ENCODE peak calls at places on chromosomes 6 and 20, in seven cellular contexts. One of them, this sample, is unnamed.

GRCh38 chr20:20267685-20268429 is 100.0 kb upstream of the INSM1 start:
- DNase-seq in HCT116: no peak
- DNase-seq in IMR-90: no peak
- DNase-seq in thyroid gland: no peak
- DNase-seq in stomach: no peak
- DNase-seq in A549: no peak
- DNase-seq in right lobe of liver: no peak
- DNase-seq in this sample: no peak

GRCh38 chr6:110590821-110591351 is 114.5 kb upstream of the SLC22A16 start:
- DNase-seq in stomach: no peak
- DNase-seq in IMR-90: peak; percentile 71
- DNase-seq in thyroid gland: no peak
- DNase-seq in HCT116: no peak
- DNase-seq in right lobe of liver: no peak
- DNase-seq in A549: no peak
- DNase-seq in this sample: no peak

GRCh38 chr6:34586327-34587040 is 30.4 kb upstream of the SPDEF start:
- DNase-seq in IMR-90: no peak
- DNase-seq in right lobe of liver: no peak
- DNase-seq in A549: no peak
- DNase-seq in stomach: no peak
- DNase-seq in thyroid gland: no peak
- DNase-seq in HCT116: no peak
- DNase-seq in this sample: peak; percentile 24

GRCh38 chr20:5191829-5192569 is 65.2 kb downstream of the CDS2 start:
- DNase-seq in right lobe of liver: no peak
- DNase-seq in stomach: peak; percentile 34
- DNase-seq in HCT116: peak; percentile 51
- DNase-seq in IMR-90: peak; percentile 83
- DNase-seq in A549: peak; percentile 81
- DNase-seq in thyroid gland: peak; percentile 36
- DNase-seq in this sample: peak; percentile 49

GRCh38 chr20:44396369-44396768 is 40.9 kb downstream of the HNF4A start:
- DNase-seq in IMR-90: no peak
- DNase-seq in A549: no peak
- DNase-seq in HCT116: no peak
- DNase-seq in thyroid gland: no peak
- DNase-seq in stomach: no peak
- DNase-seq in right lobe of liver: no peak
- DNase-seq in this sample: no peak

GRCh38 chr6:30735668-30736314 is 6.7 kb downstream of the FLOT1 start:
- DNase-seq in right lobe of liver: peak; percentile 8
- DNase-seq in A549: no peak
- DNase-seq in HCT116: no peak
- DNase-seq in thyroid gland: no peak
- DNase-seq in IMR-90: no peak
- DNase-seq in stomach: no peak
- DNase-seq in this sample: no peak

GRCh38 chr6:160400426-160400825 is 52.2 kb downstream of the SLC22A3 start:
- DNase-seq in right lobe of liver: no peak
- DNase-seq in IMR-90: no peak
- DNase-seq in thyroid gland: no peak
- DNase-seq in stomach: no peak
- DNase-seq in HCT116: no peak
- DNase-seq in A549: no peak
- DNase-seq in this sample: no peak

GRCh38 chr6:71294121-71294523 is 5.5 kb downstream of the OGFRL1 start:
- DNase-seq in thyroid gland: no peak
- DNase-seq in IMR-90: peak; percentile 92
- DNase-seq in stomach: no peak
- DNase-seq in HCT116: no peak
- DNase-seq in A549: no peak
- DNase-seq in right lobe of liver: no peak
- DNase-seq in this sample: no peak

GRCh38 chr6:124480021-124480430 is 482.2 kb upstream of the RNF217 start:
- DNase-seq in A549: no peak
- DNase-seq in thyroid gland: peak; percentile 31
- DNase-seq in stomach: no peak
- DNase-seq in IMR-90: no peak
- DNase-seq in right lobe of liver: no peak
- DNase-seq in HCT116: no peak
- DNase-seq in this sample: no peak

GRCh38 chr20:37228656-37229055 is 33.0 kb downstream of the GHRH start:
- DNase-seq in A549: no peak
- DNase-seq in thyroid gland: no peak
- DNase-seq in right lobe of liver: no peak
- DNase-seq in HCT116: no peak
- DNase-seq in stomach: no peak
- DNase-seq in IMR-90: no peak
- DNase-seq in this sample: no peak

GRCh38 chr6:3759656-3760245 is 8.2 kb upstream of the PXDC1 start:
- DNase-seq in right lobe of liver: no peak
- DNase-seq in A549: peak; percentile 45
- DNase-seq in HCT116: no peak
- DNase-seq in IMR-90: peak; percentile 95
- DNase-seq in stomach: no peak
- DNase-seq in thyroid gland: no peak
- DNase-seq in this sample: no peak

GRCh38 chr6:17506531-17506930 is 93.6 kb upstream of the FAM8A1 start:
- DNase-seq in A549: no peak
- DNase-seq in stomach: no peak
- DNase-seq in IMR-90: no peak
- DNase-seq in right lobe of liver: no peak
- DNase-seq in thyroid gland: no peak
- DNase-seq in HCT116: no peak
- DNase-seq in this sample: no peak

GRCh38 chr6:149190228-149190831 is 127.2 kb upstream of the TAB2 start:
- DNase-seq in stomach: peak; percentile 54
- DNase-seq in thyroid gland: peak; percentile 67
- DNase-seq in HCT116: no peak
- DNase-seq in A549: peak; percentile 17
- DNase-seq in IMR-90: peak; percentile 13
- DNase-seq in right lobe of liver: peak; percentile 62
- DNase-seq in this sample: no peak

GRCh38 chr6:32972353-32973143 is 4.2 kb downstream of the BRD2 start:
- DNase-seq in A549: no peak
- DNase-seq in right lobe of liver: peak; percentile 77
- DNase-seq in stomach: no peak
- DNase-seq in HCT116: no peak
- DNase-seq in IMR-90: no peak
- DNase-seq in thyroid gland: peak; percentile 22
- DNase-seq in this sample: no peak

GRCh38 chr20:63577317-63577894 is 3.4 kb upstream of the HELZ2 start:
- DNase-seq in thyroid gland: peak; percentile 90
- DNase-seq in IMR-90: no peak
- DNase-seq in A549: no peak
- DNase-seq in stomach: peak; percentile 89
- DNase-seq in HCT116: no peak
- DNase-seq in right lobe of liver: peak; percentile 83
- DNase-seq in this sample: no peak

GRCh38 chr6:104682722-104683643 is 176.7 kb downstream of the HACE1 start:
- DNase-seq in stomach: peak; percentile 40
- DNase-seq in right lobe of liver: peak; percentile 61
- DNase-seq in IMR-90: peak; percentile 59
- DNase-seq in HCT116: peak; percentile 53
- DNase-seq in thyroid gland: peak; percentile 76
- DNase-seq in A549: peak; percentile 66
- DNase-seq in this sample: no peak

GRCh38 chr20:23349338-23350006 is 1.1 kb upstream of the NXT1 start:
- DNase-seq in stomach: no peak
- DNase-seq in HCT116: no peak
- DNase-seq in A549: no peak
- DNase-seq in right lobe of liver: no peak
- DNase-seq in IMR-90: no peak
- DNase-seq in thyroid gland: peak; percentile 57
- DNase-seq in this sample: no peak
- TF ChIP-seq POLR2A in stomach: no peak
- TF ChIP-seq POLR2A in HCT116: no peak
- TF ChIP-seq POLR2A in A549: no peak
- TF ChIP-seq POLR2A in right lobe of liver: no peak
- TF ChIP-seq POLR2A in IMR-90: no peak
- TF ChIP-seq POLR2A in thyroid gland: no peak
- TF ChIP-seq POLR2A in this sample: no peak

GRCh38 chr6:169939554-169940164 is 188.2 kb downstream of the ERMARD start:
- DNase-seq in right lobe of liver: no peak
- DNase-seq in IMR-90: no peak
- DNase-seq in thyroid gland: no peak
- DNase-seq in HCT116: no peak
- DNase-seq in stomach: no peak
- DNase-seq in A549: no peak
- DNase-seq in this sample: no peak

GRCh38 chr6:169937389-169938261 is 186.2 kb downstream of the ERMARD start:
- DNase-seq in A549: no peak
- DNase-seq in stomach: no peak
- DNase-seq in IMR-90: no peak
- DNase-seq in HCT116: no peak
- DNase-seq in right lobe of liver: no peak
- DNase-seq in thyroid gland: no peak
- DNase-seq in this sample: no peak

GRCh38 chr6:169938262-169938701 is 186.9 kb downstream of the ERMARD start:
- DNase-seq in right lobe of liver: no peak
- DNase-seq in IMR-90: no peak
- DNase-seq in A549: no peak
- DNase-seq in thyroid gland: no peak
- DNase-seq in HCT116: no peak
- DNase-seq in stomach: no peak
- DNase-seq in this sample: no peak

GRCh38 chr6:169940554-169941290 is 189.3 kb downstream of the ERMARD start:
- DNase-seq in stomach: no peak
- DNase-seq in IMR-90: no peak
- DNase-seq in HCT116: no peak
- DNase-seq in A549: no peak
- DNase-seq in thyroid gland: no peak
- DNase-seq in right lobe of liver: no peak
- DNase-seq in this sample: peak; percentile 68

DNA sequence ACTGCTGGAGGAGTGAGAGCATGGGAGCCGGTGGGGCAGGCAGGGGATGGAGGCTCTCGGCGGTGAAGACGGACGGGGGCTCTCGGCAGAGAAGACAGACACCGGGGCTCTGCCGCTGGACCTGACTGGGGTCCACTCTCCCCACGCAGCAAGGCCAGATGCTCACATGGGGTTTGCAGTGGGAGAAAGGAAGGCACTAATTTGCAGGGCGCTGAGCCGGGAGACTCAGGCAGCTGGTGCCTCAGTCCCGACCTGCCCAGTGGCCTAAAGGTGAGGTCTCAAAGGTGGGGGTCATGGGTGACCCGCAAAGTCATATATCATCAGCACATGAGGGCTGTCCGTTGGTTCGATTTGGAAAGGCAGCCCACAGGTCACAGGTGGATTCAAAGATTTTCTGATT is 187.3 kb downstream of the ERMARD start:
- DNase-seq in stomach: no peak
- DNase-seq in right lobe of liver: no peak
- DNase-seq in thyroid gland: no peak
- DNase-seq in A549: no peak
- DNase-seq in HCT116: no peak
- DNase-seq in IMR-90: no peak
- DNase-seq in this sample: no peak
- H3K4me1 ChIP-seq in stomach: peaks cover 15% of the 10 kb centered on the region
- H3K4me1 ChIP-seq in right lobe of liver: no peaks in the 10 kb centered on the region
- H3K4me1 ChIP-seq in thyroid gland: no peaks in the 10 kb centered on the region
- H3K4me1 ChIP-seq in A549: no peaks in the 10 kb centered on the region
- H3K4me1 ChIP-seq in HCT116: peaks cover 6% of the 10 kb centered on the region
- H3K4me1 ChIP-seq in IMR-90: no peaks in the 10 kb centered on the region
- H3K4me1 ChIP-seq in this sample: peaks cover 15% of the 10 kb centered on the region

GRCh38 chr6:20688710-20689500 is 154.6 kb downstream of the CDKAL1 start:
- DNase-seq in A549: no peak
- DNase-seq in thyroid gland: no peak
- DNase-seq in right lobe of liver: no peak
- DNase-seq in stomach: no peak
- DNase-seq in HCT116: no peak
- DNase-seq in IMR-90: peak; percentile 71
- DNase-seq in this sample: no peak
- TF ChIP-seq POLR2A in A549: no peak
- TF ChIP-seq POLR2A in thyroid gland: no peak
- TF ChIP-seq POLR2A in right lobe of liver: no peak
- TF ChIP-seq POLR2A in stomach: no peak
- TF ChIP-seq POLR2A in HCT116: no peak
- TF ChIP-seq POLR2A in IMR-90: no peak
- TF ChIP-seq POLR2A in this sample: no peak

GRCh38 chr20:56940466-56940865 is 311.4 kb downstream of the TFAP2C start:
- DNase-seq in HCT116: no peak
- DNase-seq in A549: no peak
- DNase-seq in stomach: no peak
- DNase-seq in right lobe of liver: no peak
- DNase-seq in IMR-90: no peak
- DNase-seq in thyroid gland: no peak
- DNase-seq in this sample: no peak
- H3K4me1 ChIP-seq in HCT116: no peaks in the 10 kb centered on the region
- H3K4me1 ChIP-seq in A549: no peaks in the 10 kb centered on the region
- H3K4me1 ChIP-seq in stomach: no peaks in the 10 kb centered on the region
- H3K4me1 ChIP-seq in right lobe of liver: no peaks in the 10 kb centered on the region
- H3K4me1 ChIP-seq in IMR-90: no peaks in the 10 kb centered on the region
- H3K4me1 ChIP-seq in thyroid gland: no peaks in the 10 kb centered on the region
- H3K4me1 ChIP-seq in this sample: no peaks in the 10 kb centered on the region

DNA sequence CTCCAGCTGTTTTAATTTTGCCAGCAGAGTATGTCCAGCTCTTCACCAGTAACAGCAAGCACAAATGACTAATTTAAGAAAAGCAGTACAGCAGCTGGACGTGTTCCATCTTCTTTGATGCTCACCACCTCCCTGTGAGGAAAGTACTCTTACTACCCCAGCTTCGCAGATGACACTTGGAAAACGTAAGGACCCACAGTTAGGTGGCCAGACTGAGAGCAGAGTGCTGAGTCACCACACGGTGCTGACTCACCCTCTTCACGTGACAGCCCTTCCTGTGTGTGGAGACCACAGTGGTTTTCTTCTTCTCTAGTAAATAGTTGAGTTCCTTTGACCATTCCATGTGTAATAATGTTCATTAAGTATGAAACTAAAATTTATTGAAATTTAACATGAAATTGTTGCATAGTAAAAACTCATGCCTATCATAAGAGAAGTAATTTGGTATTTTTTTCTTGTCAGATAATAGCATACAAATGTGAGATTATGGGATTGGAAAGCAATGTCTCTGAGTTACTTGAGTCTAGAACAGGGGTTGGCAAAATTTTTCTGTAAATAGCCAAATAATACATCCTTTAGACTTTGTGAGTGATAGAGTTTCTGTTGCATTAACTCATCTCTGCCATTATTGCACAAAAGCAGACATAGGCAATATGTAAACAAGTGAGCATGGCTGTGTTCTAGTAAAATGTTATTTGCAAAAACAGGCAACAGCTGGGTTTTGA is 76.6 kb downstream of the SLX4IP start:
- DNase-seq in HCT116: peak; percentile 87
- DNase-seq in stomach: peak; percentile 79
- DNase-seq in IMR-90: peak; percentile 99
- DNase-seq in right lobe of liver: peak; percentile 79
- DNase-seq in A549: peak; percentile 95
- DNase-seq in thyroid gland: peak; percentile 89
- DNase-seq in this sample: peak; percentile 75
- TF ChIP-seq POLR2A in HCT116: no peak
- TF ChIP-seq POLR2A in stomach: no peak
- TF ChIP-seq POLR2A in IMR-90: peak; percentile 34
- TF ChIP-seq POLR2A in right lobe of liver: no peak
- TF ChIP-seq POLR2A in A549: no peak
- TF ChIP-seq POLR2A in thyroid gland: no peak
- TF ChIP-seq POLR2A in this sample: no peak

DNA sequence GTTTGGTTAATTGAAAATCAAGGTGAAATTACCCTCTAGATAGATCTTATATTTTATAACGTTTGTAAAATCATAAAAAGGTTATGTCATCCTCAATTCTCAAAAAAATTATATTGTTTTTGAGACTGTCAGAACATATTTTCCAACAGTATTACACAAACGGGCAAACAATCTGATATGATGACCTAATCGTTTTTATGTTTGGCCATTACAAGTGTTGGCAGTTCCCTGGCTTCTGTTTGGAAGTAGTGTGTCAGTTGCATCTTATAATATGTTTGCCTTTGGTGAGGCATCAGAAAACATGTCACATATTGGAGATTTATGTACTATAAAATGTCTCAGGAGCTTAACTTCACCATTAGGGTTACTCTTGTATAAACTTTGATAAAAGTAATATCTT is 308.1 kb upstream of the EPHA7 start:
- DNase-seq in IMR-90: no peak
- DNase-seq in thyroid gland: no peak
- DNase-seq in A549: peak; percentile 1
- DNase-seq in stomach: no peak
- DNase-seq in right lobe of liver: no peak
- DNase-seq in HCT116: no peak
- DNase-seq in this sample: no peak
- H3K4me1 ChIP-seq in IMR-90: no peaks in the 10 kb centered on the region
- H3K4me1 ChIP-seq in thyroid gland: no peaks in the 10 kb centered on the region
- H3K4me1 ChIP-seq in A549: no peaks in the 10 kb centered on the region
- H3K4me1 ChIP-seq in stomach: no peaks in the 10 kb centered on the region
- H3K4me1 ChIP-seq in right lobe of liver: no peaks in the 10 kb centered on the region
- H3K4me1 ChIP-seq in HCT116: no peaks in the 10 kb centered on the region
- H3K4me1 ChIP-seq in this sample: no peaks in the 10 kb centered on the region

This sample was measured in ovary.